ENCODE peak calls at places on chromosomes 7 and 10, in eight cellular contexts. One of them, this sample, is unnamed.

GRCh38 chr10:3825862-3826351 is 40.9 kb upstream of the KLF6 start:
- DNase-seq in endothelial cell of umbilical vein: no peak
- DNase-seq in spleen: no peak
- DNase-seq in dorsolateral prefrontal cortex: no peak
- DNase-seq in mesendoderm: no peak
- DNase-seq in mammary epithelial cell: no peak
- DNase-seq in neuronal stem cell: no peak
- DNase-seq in endodermal cell: no peak
- DNase-seq in this sample: no peak

GRCh38 chr10:3622845-3623621 is 162.0 kb downstream of the KLF6 start:
- DNase-seq in endothelial cell of umbilical vein: no peak
- DNase-seq in spleen: no peak
- DNase-seq in dorsolateral prefrontal cortex: no peak
- DNase-seq in mesendoderm: no peak
- DNase-seq in mammary epithelial cell: no peak
- DNase-seq in neuronal stem cell: no peak
- DNase-seq in endodermal cell: no peak
- DNase-seq in this sample: no peak

GRCh38 chr10:44756235-44756634 is 154.9 kb upstream of the TMEM72 start:
- DNase-seq in endothelial cell of umbilical vein: peak
- DNase-seq in spleen: no peak
- DNase-seq in dorsolateral prefrontal cortex: no peak
- DNase-seq in mesendoderm: no peak
- DNase-seq in mammary epithelial cell: peak
- DNase-seq in neuronal stem cell: no peak
- DNase-seq in endodermal cell: no peak
- DNase-seq in this sample: no peak

GRCh38 chr7:92177362-92177761 is 1.6 kb downstream of the LRRD1 start:
- DNase-seq in endothelial cell of umbilical vein: peak
- DNase-seq in spleen: no peak
- DNase-seq in dorsolateral prefrontal cortex: no peak
- DNase-seq in mesendoderm: no peak
- DNase-seq in mammary epithelial cell: peak
- DNase-seq in neuronal stem cell: no peak
- DNase-seq in endodermal cell: no peak
- DNase-seq in this sample: peak

GRCh38 chr10:21649441-21649872 is 115.4 kb downstream of the MLLT10 start:
- DNase-seq in endothelial cell of umbilical vein: no peak
- DNase-seq in spleen: no peak
- DNase-seq in dorsolateral prefrontal cortex: no peak
- DNase-seq in mesendoderm: peak
- DNase-seq in mammary epithelial cell: peak
- DNase-seq in neuronal stem cell: no peak
- DNase-seq in endodermal cell: no peak
- DNase-seq in this sample: peak

GRCh38 chr10:119479048-119479394 is 63.5 kb downstream of the RGS10 start:
- DNase-seq in endothelial cell of umbilical vein: no peak
- DNase-seq in spleen: peak
- DNase-seq in dorsolateral prefrontal cortex: peak
- DNase-seq in mesendoderm: peak
- DNase-seq in mammary epithelial cell: no peak
- DNase-seq in neuronal stem cell: no peak
- DNase-seq in endodermal cell: no peak
- DNase-seq in this sample: peak

GRCh38 chr10:11014671-11015141 is 3.0 kb upstream of the CELF2 start:
- DNase-seq in endothelial cell of umbilical vein: peak
- DNase-seq in spleen: no peak
- DNase-seq in dorsolateral prefrontal cortex: no peak
- DNase-seq in mesendoderm: no peak
- DNase-seq in mammary epithelial cell: no peak
- DNase-seq in neuronal stem cell: no peak
- DNase-seq in endodermal cell: no peak
- DNase-seq in this sample: no peak

GRCh38 chr10:122236690-122237306 is 34.3 kb upstream of the BTBD16 start:
- DNase-seq in endothelial cell of umbilical vein: no peak
- DNase-seq in spleen: peak
- DNase-seq in dorsolateral prefrontal cortex: no peak
- DNase-seq in mesendoderm: no peak
- DNase-seq in mammary epithelial cell: peak
- DNase-seq in neuronal stem cell: no peak
- DNase-seq in endodermal cell: no peak
- DNase-seq in this sample: no peak

GRCh38 chr10:48288661-48289060 is 14.2 kb upstream of the FRMPD2 start:
- DNase-seq in endothelial cell of umbilical vein: no peak
- DNase-seq in spleen: no peak
- DNase-seq in dorsolateral prefrontal cortex: no peak
- DNase-seq in mesendoderm: no peak
- DNase-seq in mammary epithelial cell: no peak
- DNase-seq in neuronal stem cell: no peak
- DNase-seq in endodermal cell: no peak
- DNase-seq in this sample: no peak

GRCh38 chr10:52755297-52756062 is 17.1 kb downstream of the MBL2 start:
- DNase-seq in endothelial cell of umbilical vein: no peak
- DNase-seq in spleen: no peak
- DNase-seq in dorsolateral prefrontal cortex: peak
- DNase-seq in mesendoderm: no peak
- DNase-seq in mammary epithelial cell: peak
- DNase-seq in neuronal stem cell: no peak
- DNase-seq in endodermal cell: no peak
- DNase-seq in this sample: no peak

GRCh38 chr7:85074016-85074415 is 112.8 kb downstream of the SEMA3D start:
- DNase-seq in endothelial cell of umbilical vein: no peak
- DNase-seq in spleen: no peak
- DNase-seq in dorsolateral prefrontal cortex: no peak
- DNase-seq in mesendoderm: no peak
- DNase-seq in mammary epithelial cell: peak
- DNase-seq in neuronal stem cell: no peak
- DNase-seq in endodermal cell: no peak
- DNase-seq in this sample: no peak

GRCh38 chr10:18759575-18759974 is 100.3 kb downstream of the ARL5B start:
- DNase-seq in endothelial cell of umbilical vein: no peak
- DNase-seq in spleen: no peak
- DNase-seq in dorsolateral prefrontal cortex: no peak
- DNase-seq in mesendoderm: no peak
- DNase-seq in mammary epithelial cell: no peak
- DNase-seq in neuronal stem cell: no peak
- DNase-seq in endodermal cell: no peak
- DNase-seq in this sample: no peak

GRCh38 chr10:3811331-3811870 is 26.4 kb upstream of the KLF6 start:
- DNase-seq in endothelial cell of umbilical vein: peak
- DNase-seq in spleen: no peak
- DNase-seq in dorsolateral prefrontal cortex: no peak
- DNase-seq in mesendoderm: no peak
- DNase-seq in mammary epithelial cell: peak
- DNase-seq in neuronal stem cell: no peak
- DNase-seq in endodermal cell: no peak
- DNase-seq in this sample: no peak

GRCh38 chr7:7709263-7709662 is 9.1 kb downstream of the RPA3 start:
- DNase-seq in endothelial cell of umbilical vein: no peak
- DNase-seq in spleen: no peak
- DNase-seq in dorsolateral prefrontal cortex: no peak
- DNase-seq in mesendoderm: peak
- DNase-seq in mammary epithelial cell: no peak
- DNase-seq in neuronal stem cell: peak
- DNase-seq in endodermal cell: peak
- DNase-seq in this sample: no peak

GRCh38 chr7:80498481-80499349 is 13.1 kb downstream of the GNAT3 start:
- DNase-seq in endothelial cell of umbilical vein: peak
- DNase-seq in spleen: no peak
- DNase-seq in dorsolateral prefrontal cortex: no peak
- DNase-seq in mesendoderm: no peak
- DNase-seq in mammary epithelial cell: peak
- DNase-seq in neuronal stem cell: no peak
- DNase-seq in endodermal cell: no peak
- DNase-seq in this sample: no peak

GRCh38 chr10:43075612-43076003 is 1.3 kb upstream of the RET start:
- DNase-seq in endothelial cell of umbilical vein: no peak
- DNase-seq in spleen: no peak
- DNase-seq in dorsolateral prefrontal cortex: no peak
- DNase-seq in mesendoderm: peak
- DNase-seq in mammary epithelial cell: peak
- DNase-seq in neuronal stem cell: no peak
- DNase-seq in endodermal cell: peak
- DNase-seq in this sample: no peak

GRCh38 chr7:69403169-69403568 is 195.1 kb upstream of the AUTS2 start:
- DNase-seq in endothelial cell of umbilical vein: no peak
- DNase-seq in spleen: peak
- DNase-seq in dorsolateral prefrontal cortex: no peak
- DNase-seq in mesendoderm: peak
- DNase-seq in mammary epithelial cell: no peak
- DNase-seq in neuronal stem cell: no peak
- DNase-seq in endodermal cell: peak
- DNase-seq in this sample: peak

GRCh38 chr10:27783660-27784059 is 38.0 kb upstream of the MKX start:
- DNase-seq in endothelial cell of umbilical vein: peak
- DNase-seq in spleen: no peak
- DNase-seq in dorsolateral prefrontal cortex: no peak
- DNase-seq in mesendoderm: peak
- DNase-seq in mammary epithelial cell: peak
- DNase-seq in neuronal stem cell: peak
- DNase-seq in endodermal cell: peak
- DNase-seq in this sample: peak

GRCh38 chr7:128876978-128877755 is 14.5 kb downstream of the ATP6V1F start:
- DNase-seq in endothelial cell of umbilical vein: no peak
- DNase-seq in spleen: peak
- DNase-seq in dorsolateral prefrontal cortex: no peak
- DNase-seq in mesendoderm: no peak
- DNase-seq in mammary epithelial cell: no peak
- DNase-seq in neuronal stem cell: no peak
- DNase-seq in endodermal cell: no peak
- DNase-seq in this sample: no peak

GRCh38 chr10:93397020-93397419 is 85.1 kb downstream of the MYOF start:
- DNase-seq in endothelial cell of umbilical vein: no peak
- DNase-seq in spleen: no peak
- DNase-seq in dorsolateral prefrontal cortex: no peak
- DNase-seq in mesendoderm: no peak
- DNase-seq in mammary epithelial cell: no peak
- DNase-seq in neuronal stem cell: no peak
- DNase-seq in endodermal cell: no peak
- DNase-seq in this sample: no peak

GRCh38 chr7:100678291-100678984 is 4.9 kb downstream of the GNB2 start:
- DNase-seq in endothelial cell of umbilical vein: no peak
- DNase-seq in spleen: peak
- DNase-seq in dorsolateral prefrontal cortex: no peak
- DNase-seq in mesendoderm: no peak
- DNase-seq in mammary epithelial cell: no peak
- DNase-seq in neuronal stem cell: no peak
- DNase-seq in endodermal cell: no peak
- DNase-seq in this sample: no peak

GRCh38 chr7:49980414-49980813 is 112.6 kb downstream of the ZPBP start:
- DNase-seq in endothelial cell of umbilical vein: no peak
- DNase-seq in spleen: no peak
- DNase-seq in dorsolateral prefrontal cortex: no peak
- DNase-seq in mesendoderm: peak
- DNase-seq in mammary epithelial cell: no peak
- DNase-seq in neuronal stem cell: no peak
- DNase-seq in endodermal cell: no peak
- DNase-seq in this sample: no peak

GRCh38 chr7:151736403-151736909 is 140.5 kb downstream of the PRKAG2 start:
- DNase-seq in endothelial cell of umbilical vein: peak
- DNase-seq in spleen: no peak
- DNase-seq in dorsolateral prefrontal cortex: no peak
- DNase-seq in mesendoderm: peak
- DNase-seq in mammary epithelial cell: peak
- DNase-seq in neuronal stem cell: peak
- DNase-seq in endodermal cell: no peak
- DNase-seq in this sample: peak
- H3K4me3 ChIP-seq in endothelial cell of umbilical vein: peak
- H3K4me3 ChIP-seq in spleen: no peak
- H3K4me3 ChIP-seq in dorsolateral prefrontal cortex: peak
- H3K4me3 ChIP-seq in mesendoderm: no peak
- H3K4me3 ChIP-seq in mammary epithelial cell: peak
- H3K4me3 ChIP-seq in neuronal stem cell: no peak
- H3K4me3 ChIP-seq in endodermal cell: no peak
- H3K4me3 ChIP-seq in this sample: no peak

DNA sequence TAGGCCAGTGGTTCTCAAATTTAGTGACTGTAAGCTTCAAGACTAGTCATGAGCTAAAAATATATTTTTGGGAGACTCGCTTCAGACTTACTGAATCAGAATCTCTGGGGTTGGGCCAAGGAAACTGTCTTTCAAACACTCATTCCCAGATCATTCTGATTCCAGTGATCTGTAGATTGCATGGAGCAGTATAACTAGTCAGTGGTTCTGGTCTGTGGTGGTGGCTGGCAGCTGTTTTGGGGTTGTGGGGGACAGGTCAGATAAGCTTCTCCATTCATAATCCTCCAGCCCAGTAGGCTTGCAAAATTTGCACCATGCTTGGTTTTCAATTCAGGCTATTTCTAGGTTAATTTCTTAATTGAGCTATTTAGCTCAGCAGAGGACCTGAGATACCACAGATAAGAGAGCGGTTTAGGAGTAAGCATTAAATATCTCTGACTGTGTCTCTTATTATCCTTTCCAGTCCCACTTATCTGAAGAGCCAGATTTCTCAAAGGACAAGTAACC is 3.8 kb upstream of the KAT6B start:
- DNase-seq in endothelial cell of umbilical vein: no peak
- DNase-seq in spleen: no peak
- DNase-seq in dorsolateral prefrontal cortex: no peak
- DNase-seq in mesendoderm: no peak
- DNase-seq in mammary epithelial cell: no peak
- DNase-seq in neuronal stem cell: no peak
- DNase-seq in endodermal cell: no peak
- DNase-seq in this sample: no peak
- H3K4me3 ChIP-seq in endothelial cell of umbilical vein: no peak
- H3K4me3 ChIP-seq in spleen: no peak
- H3K4me3 ChIP-seq in dorsolateral prefrontal cortex: no peak
- H3K4me3 ChIP-seq in mesendoderm: no peak
- H3K4me3 ChIP-seq in mammary epithelial cell: no peak
- H3K4me3 ChIP-seq in neuronal stem cell: no peak
- H3K4me3 ChIP-seq in endodermal cell: no peak
- H3K4me3 ChIP-seq in this sample: no peak

GRCh38 chr10:26755443-26755903 is 58.0 kb downstream of the PDSS1 start:
- DNase-seq in endothelial cell of umbilical vein: peak
- DNase-seq in spleen: no peak
- DNase-seq in dorsolateral prefrontal cortex: no peak
- DNase-seq in mesendoderm: peak
- DNase-seq in mammary epithelial cell: peak
- DNase-seq in neuronal stem cell: no peak
- DNase-seq in endodermal cell: peak
- DNase-seq in this sample: peak
- H3K4me3 ChIP-seq in endothelial cell of umbilical vein: no peak
- H3K4me3 ChIP-seq in spleen: no peak
- H3K4me3 ChIP-seq in dorsolateral prefrontal cortex: no peak
- H3K4me3 ChIP-seq in mesendoderm: no peak
- H3K4me3 ChIP-seq in mammary epithelial cell: no peak
- H3K4me3 ChIP-seq in neuronal stem cell: no peak
- H3K4me3 ChIP-seq in endodermal cell: no peak
- H3K4me3 ChIP-seq in this sample: no peak

GRCh38 chr7:3260425-3260762 is 40.7 kb upstream of the SDK1 start:
- DNase-seq in endothelial cell of umbilical vein: no peak
- DNase-seq in spleen: no peak
- DNase-seq in dorsolateral prefrontal cortex: peak
- DNase-seq in mesendoderm: no peak
- DNase-seq in mammary epithelial cell: no peak
- DNase-seq in neuronal stem cell: no peak
- DNase-seq in endodermal cell: no peak
- DNase-seq in this sample: peak
- H3K4me3 ChIP-seq in endothelial cell of umbilical vein: no peak
- H3K4me3 ChIP-seq in spleen: peak
- H3K4me3 ChIP-seq in dorsolateral prefrontal cortex: peak
- H3K4me3 ChIP-seq in mesendoderm: no peak
- H3K4me3 ChIP-seq in mammary epithelial cell: peak
- H3K4me3 ChIP-seq in neuronal stem cell: no peak
- H3K4me3 ChIP-seq in endodermal cell: no peak
- H3K4me3 ChIP-seq in this sample: peak